ENCODE peak calls at places on chromosomes 3 and 15, in eight cellular contexts. G, C, E, S, U, W, F and Z are unnamed samples.

GRCh38 chr3:174270841-174271240 is 588.3 kb upstream of the NAALADL2 start:
- DNase-seq in G (no peak), C (no peak), E (no peak), S (no peak), U (no peak), W (peak), F (no peak), Z (no peak)

GRCh38 chr3:50237133-50237651 is 1.2 kb downstream of the GNAI2 start:
- DNase-seq in G (no peak), C (no peak), E (no peak), S (peak), U (no peak), W (peak), F (peak), Z (peak)

GRCh38 chr3:182092662-182093262 is 381.0 kb downstream of the SOX2 start:
- DNase-seq in G (no peak), C (no peak), E (peak), S (peak), U (no peak), W (no peak), F (no peak), Z (no peak)

GRCh38 chr3:196968233-196969000 is at the start of gene PIGZ:
- DNase-seq in G (no peak), C (peak), E (no peak), S (peak), U (no peak), W (no peak), F (no peak), Z (peak)

GRCh38 chr15:58182460-58183163 is 44.4 kb downstream of the AQP9 start:
- DNase-seq in G (no peak), C (peak), E (no peak), S (peak), U (no peak), W (peak), F (no peak), Z (no peak)

GRCh38 chr3:178255315-178255714 is 280.9 kb upstream of the KCNMB2 start:
- DNase-seq in G (no peak), C (no peak), E (no peak), S (no peak), U (no peak), W (no peak), F (no peak), Z (no peak)

GRCh38 chr3:160278210-160278609 is 53.0 kb downstream of the C3orf80 start:
- DNase-seq in G (no peak), C (no peak), E (no peak), S (no peak), U (no peak), W (no peak), F (no peak), Z (no peak)

GRCh38 chr3:35596611-35597010 is 42.7 kb upstream of the ARPP21 start:
- DNase-seq in G (no peak), C (no peak), E (no peak), S (peak), U (no peak), W (no peak), F (no peak), Z (no peak)

GRCh38 chr3:12294885-12295580 is 6.2 kb downstream of the PPARG start:
- DNase-seq in G (no peak), C (no peak), E (no peak), S (no peak), U (no peak), W (peak), F (no peak), Z (no peak)

GRCh38 chr3:16124636-16125035 is 49.8 kb upstream of the GALNT15 start:
- DNase-seq in G (no peak), C (no peak), E (no peak), S (no peak), U (no peak), W (peak), F (no peak), Z (no peak)

GRCh38 chr3:148023994-148024393 is 614.8 kb downstream of the ZIC1 start:
- DNase-seq in G (no peak), C (no peak), E (no peak), S (no peak), U (no peak), W (peak), F (no peak), Z (no peak)

GRCh38 chr15:92392966-92393286 is 755 bp upstream of the ST8SIA2 start:
- DNase-seq in G (no peak), C (no peak), E (no peak), S (peak), U (no peak), W (no peak), F (no peak), Z (no peak)

GRCh38 chr15:57892181-57892580 is 173.3 kb downstream of the ALDH1A2 start:
- DNase-seq in G (no peak), C (no peak), E (no peak), S (no peak), U (no peak), W (peak), F (no peak), Z (no peak)

GRCh38 chr3:31405515-31405914 is 127.2 kb upstream of the STT3B start:
- DNase-seq in G (no peak), C (no peak), E (no peak), S (no peak), U (no peak), W (no peak), F (no peak), Z (no peak)

GRCh38 chr3:48414376-48415250 is 15.3 kb downstream of the PLXNB1 start:
- DNase-seq in G (peak), C (no peak), E (peak), S (no peak), U (no peak), W (no peak), F (no peak), Z (peak)

GRCh38 chr3:195931582-195932273 is 23.4 kb upstream of the TNK2 start:
- DNase-seq in G (peak), C (no peak), E (peak), S (no peak), U (no peak), W (no peak), F (no peak), Z (no peak)

GRCh38 chr3:71875461-71875947 is 90.6 kb upstream of the PROK2 start:
- DNase-seq in G (peak), C (peak), E (peak), S (peak), U (peak), W (peak), F (peak), Z (peak)

GRCh38 chr3:40718681-40719080 is 193.9 kb downstream of the ZNF621 start:
- DNase-seq in G (no peak), C (no peak), E (no peak), S (no peak), U (no peak), W (no peak), F (no peak), Z (no peak)

GRCh38 chr15:95687686-95688085 is 642.8 kb upstream of the NR2F2 start:
- DNase-seq in G (no peak), C (no peak), E (no peak), S (no peak), U (no peak), W (no peak), F (no peak), Z (no peak)

GRCh38 chr15:84402856-84403608 is 167.5 kb downstream of the GOLGA6L4 start:
- DNase-seq in G (peak), C (no peak), E (peak), S (no peak), U (peak), W (no peak), F (no peak), Z (peak)

GRCh38 chr15:36887214-36888017 is 212.9 kb downstream of the MEIS2 start:
- DNase-seq in G (no peak), C (no peak), E (no peak), S (peak), U (no peak), W (no peak), F (no peak), Z (no peak)

GRCh38 chr3:170164720-170165119 is 16.8 kb downstream of the PHC3 start:
- DNase-seq in G (no peak), C (peak), E (no peak), S (no peak), U (no peak), W (no peak), F (no peak), Z (no peak)
- H3K27ac ChIP-seq in G (no peak), C (peak), E (no peak), S (no peak), U (no peak), W (no peak), F (no peak), Z (no peak)

GRCh38 chr3:19273091-19273490 is 124.8 kb downstream of the KCNH8 start:
- DNase-seq in G (no peak), C (no peak), E (no peak), S (no peak), U (no peak), W (no peak), F (no peak), Z (no peak)
- TF ChIP-seq CTCF in G (no peak), C (no peak), E (no peak), S (no peak), U (no peak), W (no peak), F (no peak), Z (no peak)

DNA sequence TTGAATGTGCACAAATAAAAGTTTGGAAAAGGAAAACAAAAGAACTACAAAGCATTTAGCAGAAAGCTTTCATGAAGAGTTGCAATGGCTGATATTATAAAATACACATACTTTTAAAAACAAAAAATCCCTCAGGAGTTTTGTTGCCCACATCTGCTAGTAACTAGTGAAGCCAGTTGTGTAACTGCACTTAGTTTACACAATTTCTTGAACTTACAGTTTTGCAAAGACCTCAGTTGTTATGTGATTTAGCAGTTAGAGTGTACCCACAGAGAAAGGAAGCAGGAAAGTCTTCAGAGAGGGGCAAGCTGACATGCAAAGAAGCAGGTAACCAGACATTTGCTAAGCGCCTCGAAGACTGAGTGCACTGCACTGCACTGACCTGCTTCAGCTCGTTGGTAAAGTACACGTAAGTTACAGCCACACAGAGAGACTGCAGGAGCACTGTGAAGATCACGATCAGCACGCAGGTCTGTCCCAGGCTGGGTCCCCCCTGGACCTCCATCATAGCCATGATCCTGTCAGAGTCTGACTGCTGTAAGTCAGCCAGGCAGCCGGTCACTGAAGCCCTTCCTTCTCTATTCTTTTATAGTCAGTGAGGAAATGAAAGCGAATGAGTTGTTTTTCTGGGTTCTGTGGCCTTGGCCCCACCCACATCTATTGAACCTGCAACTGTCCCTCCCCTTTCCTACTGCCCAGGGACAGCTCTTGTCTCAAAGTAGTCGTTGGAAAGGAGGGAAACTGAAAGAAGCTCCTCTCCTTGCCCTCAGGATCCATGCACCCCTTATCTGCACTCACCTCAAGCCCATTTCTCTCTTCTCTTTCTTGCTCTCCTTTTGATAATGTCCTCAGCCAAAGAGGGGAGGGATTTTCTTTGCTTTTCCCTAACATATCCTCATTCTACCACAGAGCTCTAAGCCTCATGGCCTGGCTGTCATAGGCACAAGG is at the start of gene TNFSF10:
- DNase-seq in G (peak), C (peak), E (no peak), S (peak), U (peak), W (no peak), F (peak), Z (peak)
- H3K4me3 ChIP-seq in G (peak), C (peak), E (peak), S (no peak), U (peak), W (no peak), F (peak), Z (peak)

GRCh38 chr3:188562163-188562562 is 408.2 kb downstream of the LPP start:
- DNase-seq in G (no peak), C (no peak), E (no peak), S (no peak), U (no peak), W (no peak), F (no peak), Z (no peak)

GRCh38 chr3:188558343-188559068 is 404.5 kb downstream of the LPP start:
- DNase-seq in G (no peak), C (no peak), E (no peak), S (no peak), U (no peak), W (peak), F (no peak), Z (no peak)

GRCh38 chr3:188559069-188559410 is 405.1 kb downstream of the LPP start:
- DNase-seq in G (no peak), C (no peak), E (no peak), S (no peak), U (no peak), W (no peak), F (no peak), Z (no peak)

GRCh38 chr3:188557230-188557629 is 403.3 kb downstream of the LPP start:
- DNase-seq in G (no peak), C (no peak), E (no peak), S (no peak), U (no peak), W (no peak), F (no peak), Z (no peak)

DNA sequence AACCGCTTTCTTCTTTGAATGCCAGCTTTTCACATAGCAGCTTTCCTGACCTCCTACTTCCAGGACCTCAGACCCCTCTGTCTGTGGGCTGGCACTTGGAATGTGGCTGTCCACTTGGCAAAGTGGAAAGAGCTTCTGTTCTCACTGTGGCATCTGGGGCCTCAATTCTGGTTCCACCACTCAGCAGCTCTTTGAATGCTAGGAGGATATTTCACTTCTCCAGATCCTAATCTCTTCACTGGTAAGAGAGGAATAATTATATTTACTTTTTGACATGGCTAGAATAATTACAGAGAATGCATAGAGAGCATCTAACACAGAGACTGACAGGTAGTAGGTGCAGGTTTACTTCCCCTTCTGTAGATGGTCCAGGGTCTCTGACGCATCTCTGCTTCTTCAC is 405.9 kb downstream of the LPP start:
- DNase-seq in G (no peak), C (no peak), E (no peak), S (no peak), U (no peak), W (no peak), F (no peak), Z (no peak)
- H3K27ac ChIP-seq in G (no peak), C (no peak), E (no peak), S (no peak), U (no peak), W (no peak), F (no peak), Z (no peak)